ENCODE peak calls at places on chromosomes 16 and 17, in six cellular contexts. One of them, this sample, is unnamed.

GRCh38 chr16:23310217-23310616 is 8.1 kb downstream of the SCNN1B start:
- DNase-seq in GM12865: no peak
- DNase-seq in colonic mucosa: no peak
- DNase-seq in upper lobe of right lung: no peak
- DNase-seq in CD8-positive, alpha-beta T cell: no peak
- DNase-seq in adrenal gland: no peak
- DNase-seq in this sample: no peak

GRCh38 chr17:68972119-68972704 is 17.0 kb upstream of the ABCA8 start:
- DNase-seq in GM12865: peak
- DNase-seq in colonic mucosa: no peak
- DNase-seq in upper lobe of right lung: no peak
- DNase-seq in CD8-positive, alpha-beta T cell: no peak
- DNase-seq in adrenal gland: peak
- DNase-seq in this sample: peak

GRCh38 chr17:79126139-79126538 is 51.5 kb downstream of the ENGASE start:
- DNase-seq in GM12865: no peak
- DNase-seq in colonic mucosa: no peak
- DNase-seq in upper lobe of right lung: no peak
- DNase-seq in CD8-positive, alpha-beta T cell: no peak
- DNase-seq in adrenal gland: peak
- DNase-seq in this sample: no peak

GRCh38 chr16:47731252-47731651 is 270.1 kb downstream of the PHKB start:
- DNase-seq in GM12865: no peak
- DNase-seq in colonic mucosa: no peak
- DNase-seq in upper lobe of right lung: no peak
- DNase-seq in CD8-positive, alpha-beta T cell: no peak
- DNase-seq in adrenal gland: peak
- DNase-seq in this sample: no peak

GRCh38 chr16:30656974-30657865 is 1.0 kb upstream of the FBRS start:
- DNase-seq in GM12865: no peak
- DNase-seq in colonic mucosa: no peak
- DNase-seq in upper lobe of right lung: no peak
- DNase-seq in CD8-positive, alpha-beta T cell: no peak
- DNase-seq in adrenal gland: peak
- DNase-seq in this sample: peak

GRCh38 chr17:30524847-30525246 is 47.6 kb downstream of the GOSR1 start:
- DNase-seq in GM12865: no peak
- DNase-seq in colonic mucosa: no peak
- DNase-seq in upper lobe of right lung: no peak
- DNase-seq in CD8-positive, alpha-beta T cell: no peak
- DNase-seq in adrenal gland: no peak
- DNase-seq in this sample: no peak

GRCh38 chr17:73141411-73141810 is 23.4 kb upstream of the SSTR2 start:
- DNase-seq in GM12865: no peak
- DNase-seq in colonic mucosa: no peak
- DNase-seq in upper lobe of right lung: no peak
- DNase-seq in CD8-positive, alpha-beta T cell: no peak
- DNase-seq in adrenal gland: no peak
- DNase-seq in this sample: no peak

GRCh38 chr16:84501077-84501735 is 3.3 kb downstream of the MEAK7 start:
- DNase-seq in GM12865: no peak
- DNase-seq in colonic mucosa: no peak
- DNase-seq in upper lobe of right lung: peak
- DNase-seq in CD8-positive, alpha-beta T cell: no peak
- DNase-seq in adrenal gland: no peak
- DNase-seq in this sample: no peak

GRCh38 chr16:86015606-86016005 is 116.6 kb downstream of the IRF8 start:
- DNase-seq in GM12865: no peak
- DNase-seq in colonic mucosa: no peak
- DNase-seq in upper lobe of right lung: no peak
- DNase-seq in CD8-positive, alpha-beta T cell: no peak
- DNase-seq in adrenal gland: no peak
- DNase-seq in this sample: no peak

GRCh38 chr17:58703137-58703846 is 10.9 kb downstream of the RAD51C start:
- DNase-seq in GM12865: peak
- DNase-seq in colonic mucosa: no peak
- DNase-seq in upper lobe of right lung: no peak
- DNase-seq in CD8-positive, alpha-beta T cell: no peak
- DNase-seq in adrenal gland: no peak
- DNase-seq in this sample: no peak

GRCh38 chr16:17755158-17755557 is 284.4 kb upstream of the XYLT1 start:
- DNase-seq in GM12865: no peak
- DNase-seq in colonic mucosa: no peak
- DNase-seq in upper lobe of right lung: no peak
- DNase-seq in CD8-positive, alpha-beta T cell: no peak
- DNase-seq in adrenal gland: no peak
- DNase-seq in this sample: no peak

GRCh38 chr16:80517846-80518245 is 22.9 kb upstream of the DYNLRB2 start:
- DNase-seq in GM12865: no peak
- DNase-seq in colonic mucosa: no peak
- DNase-seq in upper lobe of right lung: no peak
- DNase-seq in CD8-positive, alpha-beta T cell: no peak
- DNase-seq in adrenal gland: no peak
- DNase-seq in this sample: no peak

GRCh38 chr16:56923481-56923880 is 8.5 kb upstream of the HERPUD1 start:
- DNase-seq in GM12865: no peak
- DNase-seq in colonic mucosa: no peak
- DNase-seq in upper lobe of right lung: no peak
- DNase-seq in CD8-positive, alpha-beta T cell: no peak
- DNase-seq in adrenal gland: no peak
- DNase-seq in this sample: no peak

GRCh38 chr16:4926928-4927327 is 10.0 kb downstream of the PPL start:
- DNase-seq in GM12865: no peak
- DNase-seq in colonic mucosa: no peak
- DNase-seq in upper lobe of right lung: no peak
- DNase-seq in CD8-positive, alpha-beta T cell: no peak
- DNase-seq in adrenal gland: no peak
- DNase-seq in this sample: no peak

GRCh38 chr16:30710971-30711370 is 12.0 kb downstream of the SRCAP start:
- DNase-seq in GM12865: no peak
- DNase-seq in colonic mucosa: no peak
- DNase-seq in upper lobe of right lung: no peak
- DNase-seq in CD8-positive, alpha-beta T cell: no peak
- DNase-seq in adrenal gland: no peak
- DNase-seq in this sample: no peak

GRCh38 chr17:41026668-41027471 is at the start of gene KRTAP1-5:
- DNase-seq in GM12865: no peak
- DNase-seq in colonic mucosa: no peak
- DNase-seq in upper lobe of right lung: no peak
- DNase-seq in CD8-positive, alpha-beta T cell: no peak
- DNase-seq in adrenal gland: no peak
- DNase-seq in this sample: no peak

GRCh38 chr17:3796110-3796821 is 4.7 kb downstream of the ITGAE start:
- DNase-seq in GM12865: peak
- DNase-seq in colonic mucosa: no peak
- DNase-seq in upper lobe of right lung: no peak
- DNase-seq in CD8-positive, alpha-beta T cell: peak
- DNase-seq in adrenal gland: no peak
- DNase-seq in this sample: peak

GRCh38 chr17:33929181-33929724 is 325.8 kb upstream of the CCL2 start:
- DNase-seq in GM12865: no peak
- DNase-seq in colonic mucosa: no peak
- DNase-seq in upper lobe of right lung: no peak
- DNase-seq in CD8-positive, alpha-beta T cell: no peak
- DNase-seq in adrenal gland: no peak
- DNase-seq in this sample: no peak

GRCh38 chr17:48068491-48068961 is 20.4 kb downstream of the NFE2L1 start:
- DNase-seq in GM12865: peak
- DNase-seq in colonic mucosa: no peak
- DNase-seq in upper lobe of right lung: no peak
- DNase-seq in CD8-positive, alpha-beta T cell: no peak
- DNase-seq in adrenal gland: no peak
- DNase-seq in this sample: no peak

GRCh38 chr16:55567382-55567781 is 898 bp downstream of the CAPNS2 start:
- DNase-seq in GM12865: no peak
- DNase-seq in colonic mucosa: no peak
- DNase-seq in upper lobe of right lung: no peak
- DNase-seq in CD8-positive, alpha-beta T cell: no peak
- DNase-seq in adrenal gland: peak
- DNase-seq in this sample: no peak

GRCh38 chr16:49460786-49461470 is 87.3 kb downstream of the C16orf78 start:
- DNase-seq in GM12865: no peak
- DNase-seq in colonic mucosa: peak
- DNase-seq in upper lobe of right lung: peak
- DNase-seq in CD8-positive, alpha-beta T cell: peak
- DNase-seq in adrenal gland: no peak
- DNase-seq in this sample: no peak

DNA sequence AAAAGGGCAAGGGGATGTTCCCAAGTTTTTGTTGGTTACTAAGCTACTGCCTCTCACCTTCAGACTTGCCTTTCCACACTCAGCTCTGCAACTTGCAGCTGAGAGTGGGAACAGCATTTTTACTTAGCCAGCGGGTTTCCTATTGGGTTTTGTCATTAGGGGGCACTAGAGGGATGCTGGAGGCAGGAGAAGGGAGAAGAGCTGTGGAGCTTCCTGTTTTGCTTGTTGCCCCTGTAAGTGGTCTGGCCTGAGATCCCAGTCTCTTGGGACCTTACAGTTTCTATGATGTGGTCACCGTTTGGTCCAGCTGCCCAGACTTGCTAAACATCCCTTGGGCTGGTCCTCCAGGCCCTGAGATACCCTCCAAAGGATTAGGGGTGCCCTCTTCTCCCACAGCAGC is 209.6 kb upstream of the NLRP1 start:
- DNase-seq in GM12865: peak
- DNase-seq in colonic mucosa: no peak
- DNase-seq in upper lobe of right lung: no peak
- DNase-seq in CD8-positive, alpha-beta T cell: no peak
- DNase-seq in adrenal gland: no peak
- DNase-seq in this sample: no peak
- TF ChIP-seq CTCF in GM12865: peak
- TF ChIP-seq CTCF in colonic mucosa: no peak
- TF ChIP-seq CTCF in upper lobe of right lung: no peak
- TF ChIP-seq CTCF in CD8-positive, alpha-beta T cell: no peak
- TF ChIP-seq CTCF in adrenal gland: no peak
- TF ChIP-seq CTCF in this sample: peak

DNA sequence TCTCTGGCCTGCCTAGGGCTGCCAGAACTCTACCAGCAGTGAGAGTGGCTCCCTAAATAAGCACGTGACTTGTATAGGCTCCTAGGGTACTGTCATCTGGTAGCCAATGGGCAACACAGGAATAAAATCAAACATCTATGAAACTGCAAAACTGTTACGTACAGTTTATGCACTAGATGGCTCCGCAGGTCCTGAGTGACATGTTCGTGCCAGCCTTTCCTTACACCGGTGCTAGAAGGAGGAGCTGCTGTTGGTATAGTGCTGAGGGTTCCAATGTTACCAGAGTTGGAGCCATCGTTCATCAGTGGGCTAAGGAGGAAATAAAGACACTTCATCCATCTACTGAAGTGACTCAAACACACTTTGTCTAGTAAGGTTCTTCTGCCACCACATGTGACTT is 63.2 kb upstream of the TRAP1 start:
- DNase-seq in GM12865: peak
- DNase-seq in colonic mucosa: no peak
- DNase-seq in upper lobe of right lung: no peak
- DNase-seq in CD8-positive, alpha-beta T cell: no peak
- DNase-seq in adrenal gland: no peak
- DNase-seq in this sample: no peak
- TF ChIP-seq CTCF in GM12865: no peak
- TF ChIP-seq CTCF in colonic mucosa: no peak
- TF ChIP-seq CTCF in upper lobe of right lung: no peak
- TF ChIP-seq CTCF in CD8-positive, alpha-beta T cell: no peak
- TF ChIP-seq CTCF in adrenal gland: no peak
- TF ChIP-seq CTCF in this sample: no peak

DNA sequence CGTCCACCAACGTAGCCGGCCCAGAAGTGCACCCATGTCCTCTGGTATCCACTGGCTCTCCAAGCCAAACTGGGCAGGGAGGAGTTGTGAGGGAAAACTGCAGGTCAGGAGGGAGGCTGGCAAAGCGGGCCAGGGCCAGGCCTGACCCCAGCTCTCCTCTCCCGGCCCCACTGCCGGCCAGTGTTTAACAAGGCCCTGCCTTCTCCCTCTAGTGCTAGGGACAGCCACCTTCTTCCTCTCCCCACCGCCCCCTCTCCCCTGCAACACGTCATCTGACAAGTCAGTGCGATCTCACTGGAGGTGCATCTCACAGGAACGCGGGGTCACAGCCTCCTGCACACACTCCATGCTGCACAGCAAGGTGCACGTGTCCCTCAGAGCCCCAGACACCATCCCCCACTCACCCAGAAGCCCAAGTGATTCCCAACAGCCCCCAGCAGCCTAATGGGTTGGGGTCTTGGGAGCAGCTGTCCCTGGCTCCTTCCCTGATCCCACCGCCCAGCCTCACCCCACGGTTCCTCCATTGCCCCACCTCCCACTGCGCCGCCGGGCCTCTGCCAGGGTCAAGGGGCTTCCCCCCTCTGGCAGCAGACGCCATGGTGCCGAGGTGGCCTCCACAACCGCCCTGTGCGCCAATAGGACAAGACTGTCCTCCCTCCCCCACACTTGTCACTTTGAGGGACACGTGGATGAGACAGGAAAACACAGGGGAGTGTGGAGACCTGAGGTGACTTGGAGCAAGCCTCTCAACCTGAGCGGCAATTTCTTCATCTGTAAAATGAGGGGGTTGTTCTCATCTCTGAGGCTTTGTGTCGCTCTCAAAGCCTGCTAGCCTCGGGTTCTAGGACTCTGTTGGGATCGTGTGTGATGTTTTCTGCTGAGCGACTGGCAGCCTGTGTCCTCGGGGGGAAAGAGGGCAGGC is 1.1 kb upstream of the ACE start:
- DNase-seq in GM12865: no peak
- DNase-seq in colonic mucosa: no peak
- DNase-seq in upper lobe of right lung: no peak
- DNase-seq in CD8-positive, alpha-beta T cell: no peak
- DNase-seq in adrenal gland: no peak
- DNase-seq in this sample: no peak
- TF ChIP-seq CTCF in GM12865: no peak
- TF ChIP-seq CTCF in colonic mucosa: no peak
- TF ChIP-seq CTCF in upper lobe of right lung: no peak
- TF ChIP-seq CTCF in CD8-positive, alpha-beta T cell: no peak
- TF ChIP-seq CTCF in adrenal gland: no peak
- TF ChIP-seq CTCF in this sample: no peak

DNA sequence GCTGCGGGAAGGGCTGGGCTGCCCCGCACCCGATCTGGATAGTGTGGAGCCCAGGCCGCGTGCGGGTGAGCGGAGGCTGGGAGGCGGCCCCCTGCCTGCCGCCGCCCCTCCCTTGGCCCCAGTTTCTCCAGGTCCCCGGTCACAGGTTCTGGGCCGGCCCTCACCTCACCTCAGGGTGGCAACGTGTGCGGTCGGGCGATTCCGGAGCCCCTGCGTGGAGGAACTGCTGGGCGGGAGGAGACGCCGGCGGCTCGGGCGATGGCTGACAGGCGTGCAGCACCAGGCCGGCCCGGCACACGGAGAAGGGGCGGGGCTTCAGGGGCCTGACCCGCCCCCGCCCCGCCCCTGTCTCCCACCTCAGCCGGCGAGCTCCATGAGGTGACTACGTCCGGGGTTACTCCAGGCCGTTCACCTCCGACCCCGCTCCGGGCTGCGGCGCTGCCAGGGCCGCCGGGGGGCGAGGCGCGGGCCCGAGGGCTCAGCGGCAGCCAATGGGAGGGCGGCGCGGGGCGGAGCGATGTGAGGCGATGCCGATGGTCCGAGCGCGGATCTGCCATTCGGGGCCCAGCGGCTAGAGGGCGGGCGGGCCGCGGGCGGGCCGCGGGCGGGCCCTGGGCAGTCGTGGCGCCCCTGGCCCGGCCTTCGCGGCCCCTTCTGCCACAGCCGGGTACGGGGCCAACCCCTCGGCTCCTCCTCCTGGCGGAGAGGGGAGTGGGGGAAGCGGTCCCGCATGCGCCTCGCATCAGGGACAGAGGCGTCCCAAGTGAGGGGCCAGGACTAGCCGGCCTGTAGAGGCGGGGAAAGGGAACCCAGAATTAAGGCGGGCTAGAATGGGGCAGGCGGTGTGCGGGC is 16.7 kb upstream of the C17orf78 start:
- DNase-seq in GM12865: peak
- DNase-seq in colonic mucosa: peak
- DNase-seq in upper lobe of right lung: peak
- DNase-seq in CD8-positive, alpha-beta T cell: peak
- DNase-seq in adrenal gland: peak
- DNase-seq in this sample: peak
- TF ChIP-seq CTCF in GM12865: peak
- TF ChIP-seq CTCF in colonic mucosa: peak
- TF ChIP-seq CTCF in upper lobe of right lung: peak
- TF ChIP-seq CTCF in CD8-positive, alpha-beta T cell: no peak
- TF ChIP-seq CTCF in adrenal gland: no peak
- TF ChIP-seq CTCF in this sample: peak